ENCODE peak calls at places on chromosome 12, in four cellular contexts. S, Q, M and G are unnamed samples.

GRCh38 chr12:131049569-131050339 is 96.0 kb downstream of the ADGRD1 start:
- DNase-seq in Q (no peak), M (no peak), S (no peak), G (no peak)

GRCh38 chr12:123389560-123390351 is 5.8 kb downstream of the KMT5A start:
- DNase-seq in Q (peak; percentile 39), S (no peak), M (peak; percentile 55), G (no peak)

GRCh38 chr12:26130728-26131127 is 5.9 kb upstream of the BHLHE41 start:
- DNase-seq in S (no peak), M (no peak), Q (no peak), G (no peak)

GRCh38 chr12:120670667-120671066 is 16.3 kb upstream of the MLEC start:
- DNase-seq in M (no peak), S (no peak), Q (no peak), G (no peak)

GRCh38 chr12:109946505-109946904 is 46.4 kb downstream of the TCHP start:
- DNase-seq in S (no peak), Q (peak; percentile 81), M (no peak), G (no peak)

GRCh38 chr12:47120736-47121135 is 41.0 kb upstream of the AMIGO2 start:
- DNase-seq in S (no peak), Q (no peak), M (no peak), G (no peak)

GRCh38 chr12:108850854-108851573 is 6.4 kb downstream of the SSH1 start:
- DNase-seq in M (no peak), S (no peak), Q (peak; percentile 97), G (peak; percentile 90)

GRCh38 chr12:52903285-52903854 is 1.5 kb downstream of the KRT8 start:
- DNase-seq in M (no peak), Q (peak; percentile 88), S (no peak), G (peak; percentile 79)

GRCh38 chr12:26445909-26446308 is 250.5 kb downstream of the SSPN start:
- DNase-seq in M (no peak), Q (no peak), S (no peak), G (no peak)

GRCh38 chr12:52672321-52672933 is 7.8 kb downstream of the KRT1 start:
- DNase-seq in S (no peak), M (peak; percentile 85), Q (peak; percentile 5), G (no peak)

GRCh38 chr12:102955926-102956737 is 1.3 kb upstream of the ASCL1 start:
- DNase-seq in M (no peak), Q (no peak), S (no peak), G (no peak)

GRCh38 chr12:108457006-108457733 is 57.9 kb upstream of the FICD start:
- DNase-seq in Q (peak; percentile 55), S (peak; percentile 70), M (peak; percentile 63), G (no peak)

GRCh38 chr12:24078318-24078765 is 128.9 kb upstream of the SOX5 start:
- DNase-seq in S (no peak), Q (peak; percentile 65), M (no peak), G (no peak)

GRCh38 chr12:46831335-46832083 is 5.7 kb upstream of the SLC38A4 start:
- DNase-seq in Q (peak; percentile 11), M (peak; percentile 15), S (no peak), G (no peak)

GRCh38 chr12:45674583-45674982 is 54.9 kb upstream of the ARID2 start:
- DNase-seq in Q (peak; percentile 96), M (peak; percentile 54), S (no peak), G (no peak)

GRCh38 chr12:47378907-47379306 is 299.1 kb upstream of the AMIGO2 start:
- DNase-seq in Q (no peak), S (no peak), M (no peak), G (no peak)

GRCh38 chr12:32512379-32512778 is 113.0 kb downstream of the FGD4 start:
- DNase-seq in M (no peak), S (no peak), Q (no peak), G (no peak)

GRCh38 chr12:107092669-107093546 is 441 bp downstream of the CRY1 start:
- DNase-seq in M (peak; percentile 41), S (no peak), Q (peak; percentile 50), G (peak; percentile 73)

GRCh38 chr12:53180270-53180930 is at the start of the genes CSAD and ZNF740:
- DNase-seq in M (peak; percentile 95), Q (peak; percentile 98), S (peak; percentile 83), G (peak; percentile 96)

GRCh38 chr12:112906712-112907414 is at the start of gene OAS1:
- DNase-seq in Q (peak; percentile 76), M (peak; percentile 68), S (no peak), G (no peak)

GRCh38 chr12:56188786-56189335 is 422 bp downstream of the SMARCC2 start:
- DNase-seq in S (no peak), M (no peak), Q (no peak), G (no peak)

GRCh38 chr12:53750812-53751335 is 905 bp downstream of the CISTR start:
- DNase-seq in S (peak; percentile 50), M (no peak), Q (no peak), G (no peak)

GRCh38 chr12:24127919-24128721 is 178.7 kb upstream of the SOX5 start:
- DNase-seq in S (no peak), Q (no peak), M (no peak), G (no peak)

GRCh38 chr12:115988193-115988592 is 289.3 kb downstream of the MED13L start:
- DNase-seq in M (no peak), S (no peak), Q (no peak), G (no peak)

GRCh38 chr12:58342736-58343135 is 401.4 kb downstream of the ATP23 start:
- DNase-seq in S (no peak), Q (no peak), M (no peak), G (no peak)

GRCh38 chr12:68240975-68241374 is 12.4 kb downstream of the IL22 start:
- DNase-seq in M (no peak), Q (peak; percentile 56), S (no peak), G (no peak)

GRCh38 chr12:54622463-54623183 is 12.1 kb downstream of the LACRT start:
- DNase-seq in S (no peak), M (peak; percentile 30), Q (peak; percentile 16), G (no peak)

GRCh38 chr12:93526786-93527428 is 45.6 kb upstream of the SOCS2 start:
- DNase-seq in Q (peak; percentile 94), M (peak; percentile 61), S (no peak), G (no peak)

GRCh38 chr12:64691793-64692583 is 67.2 kb downstream of the GNS start:
- DNase-seq in S (no peak), M (no peak), Q (no peak), G (no peak)

GRCh38 chr12:24960222-24960855 is 11.4 kb upstream of the BCAT1 start:
- DNase-seq in S (peak; percentile 53), M (peak; percentile 19), Q (peak; percentile 75), G (no peak)

GRCh38 chr12:66920205-66920604 is 241.3 kb upstream of the GRIP1 start:
- DNase-seq in M (no peak), S (no peak), Q (no peak), G (no peak)